ENCODE peak calls at places on chromosomes 12 and 14, in six cellular contexts. F, C, Q, M, Z and D are unnamed samples.
A peak's percentile ranks its signal among the peaks of the same experiment; 100 is the strongest.

GRCh38 chr14:69261761-69262331 is 1.9 kb downstream of the GALNT16 start:
- DNase-seq in F (peak; percentile 71), C (no peak), Q (no peak), M (no peak), Z (no peak), D (no peak)

GRCh38 chr12:108307006-108307405 is 32.1 kb downstream of the CMKLR1 start:
- DNase-seq in F (no peak), C (no peak), Q (no peak), M (no peak), Z (no peak), D (no peak)

GRCh38 chr12:106135781-106136180 is 3.0 kb downstream of the NUAK1 start:
- DNase-seq in F (no peak), C (no peak), Q (no peak), M (no peak), Z (no peak), D (no peak)

GRCh38 chr12:96078281-96078761 is 42.9 kb upstream of the LTA4H start:
- DNase-seq in F (no peak), C (no peak), Q (peak; percentile 54), M (peak; percentile 5), Z (no peak), D (peak; percentile 65)

GRCh38 chr14:31712244-31713127 is 151.3 kb downstream of the NUBPL start:
- DNase-seq in F (no peak), C (no peak), Q (no peak), M (no peak), Z (no peak), D (no peak)

GRCh38 chr14:93085916-93086315 is 29.8 kb downstream of the ITPK1 start:
- DNase-seq in F (peak; percentile 62), C (peak; percentile 36), Q (no peak), M (no peak), Z (no peak), D (no peak)

GRCh38 chr12:43883748-43884147 is 47.9 kb downstream of the TMEM117 start:
- DNase-seq in F (no peak), C (no peak), Q (no peak), M (no peak), Z (no peak), D (no peak)

GRCh38 chr12:123897221-123897620 is 75.4 kb downstream of the CCDC92 start:
- DNase-seq in F (no peak), C (peak; percentile 15), Q (no peak), M (no peak), Z (peak; percentile 55), D (no peak)

GRCh38 chr14:65599375-65599774 is 186.8 kb downstream of the FUT8 start:
- DNase-seq in F (no peak), C (no peak), Q (no peak), M (no peak), Z (no peak), D (no peak)

GRCh38 chr12:14876833-14877232 is 8.8 kb downstream of the MGP start:
- DNase-seq in F (no peak), C (no peak), Q (no peak), M (no peak), Z (no peak), D (no peak)

GRCh38 chr12:76144253-76144564 is 59.7 kb upstream of the NAP1L1 start:
- DNase-seq in F (no peak), C (peak; percentile 43), Q (no peak), M (no peak), Z (no peak), D (no peak)

GRCh38 chr12:15216036-15216889 is 5.0 kb downstream of the RERG start:
- DNase-seq in F (no peak), C (no peak), Q (no peak), M (no peak), Z (no peak), D (no peak)

GRCh38 chr12:80769553-80770140 is 52.9 kb downstream of the MYF5 start:
- DNase-seq in F (no peak), C (no peak), Q (no peak), M (no peak), Z (no peak), D (no peak)

GRCh38 chr14:104970231-104971068 is 7.7 kb downstream of the AHNAK2 start:
- DNase-seq in F (peak; percentile 68), C (peak; percentile 37), Q (peak; percentile 63), M (no peak), Z (peak; percentile 29), D (no peak)

GRCh38 chr14:22387776-22388241 is 201.2 kb downstream of the DAD1 start:
- DNase-seq in F (peak; percentile 31), C (no peak), Q (no peak), M (no peak), Z (no peak), D (no peak)

GRCh38 chr14:26394114-26394855 is 203.5 kb downstream of the NOVA1 start:
- DNase-seq in F (peak; percentile 34), C (peak; percentile 33), Q (no peak), M (no peak), Z (no peak), D (no peak)

GRCh38 chr14:90184094-90184493 is 72.3 kb upstream of the PSMC1 start:
- DNase-seq in F (no peak), C (no peak), Q (no peak), M (no peak), Z (no peak), D (no peak)

GRCh38 chr12:92068441-92068840 is 77.2 kb downstream of the BTG1 start:
- DNase-seq in F (no peak), C (no peak), Q (no peak), M (no peak), Z (no peak), D (no peak)

GRCh38 chr14:106879241-106879640 is 1352.9 kb downstream of the TMEM121 start:
- DNase-seq in F (no peak), C (peak; percentile 63), Q (peak; percentile 71), M (no peak), Z (no peak), D (peak; percentile 75)

GRCh38 chr14:34180428-34180827 is 229.6 kb upstream of the EGLN3 start:
- DNase-seq in F (no peak), C (no peak), Q (no peak), M (no peak), Z (no peak), D (no peak)

GRCh38 chr12:62686938-62687337 is 220.3 kb downstream of the MON2 start:
- DNase-seq in F (no peak), C (no peak), Q (no peak), M (no peak), Z (no peak), D (no peak)

GRCh38 chr12:132227782-132228417 is 83.6 kb downstream of the NOC4L start:
- DNase-seq in F (no peak), C (no peak), Q (no peak), M (no peak), Z (no peak), D (no peak)

GRCh38 chr12:3350432-3350831 is 140.6 kb upstream of the PRMT8 start:
- DNase-seq in F (no peak), C (no peak), Q (no peak), M (no peak), Z (no peak), D (no peak)

GRCh38 chr12:116708826-116709756 is 28.8 kb downstream of the SPRING1 start:
- DNase-seq in F (peak; percentile 51), C (peak; percentile 88), Q (no peak), M (peak; percentile 63), Z (no peak), D (no peak)
- TF ChIP-seq CTCF in F (peak; percentile 58), C (peak; percentile 80), Q (peak; percentile 69), M (no peak), Z (peak; percentile 40), D (peak; percentile 66)

DNA sequence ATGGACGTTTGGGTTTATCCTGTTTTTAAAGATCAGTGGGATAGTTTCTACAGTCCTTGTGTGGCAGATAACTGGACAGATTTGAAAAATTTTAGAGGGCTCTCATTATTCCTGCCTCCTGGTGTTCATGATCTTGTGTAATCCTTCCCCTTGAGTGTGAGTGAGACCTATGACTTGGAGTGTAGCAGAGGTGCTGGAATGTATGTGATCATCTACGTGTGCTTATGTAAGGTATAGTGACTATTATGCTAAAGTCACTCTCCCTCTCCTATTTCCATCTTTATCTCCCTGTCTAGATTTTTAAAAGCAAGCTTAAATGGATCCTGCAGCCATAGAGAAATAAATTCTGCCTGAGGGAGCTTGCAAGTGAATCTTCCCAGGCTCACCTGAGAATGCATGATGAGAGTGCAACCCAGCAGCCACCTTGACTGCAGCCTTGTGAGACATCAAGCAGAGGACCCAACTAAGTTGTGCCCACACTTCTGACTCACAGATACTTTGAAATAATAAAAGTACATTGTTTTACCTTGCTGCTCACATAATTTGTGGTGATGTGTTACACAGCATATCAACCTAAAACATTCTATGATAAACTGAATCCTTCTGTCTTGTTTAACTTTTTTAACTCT is 3.2 kb upstream of the OLR1 start:
- DNase-seq in F (no peak), C (no peak), Q (no peak), M (no peak), Z (no peak), D (no peak)
- H3K27ac ChIP-seq in F (no peak overlapping the region), C (no peak overlapping the region), Q (no peak overlapping the region), M (no peak overlapping the region), Z (no peak overlapping the region), D (no peak overlapping the region)

GRCh38 chr12:47927346-47927745 is 22.6 kb upstream of the VDR start:
- DNase-seq in F (no peak), C (no peak), Q (no peak), M (no peak), Z (no peak), D (no peak)

GRCh38 chr12:47920913-47921312 is 16.1 kb upstream of the VDR start:
- DNase-seq in F (no peak), C (no peak), Q (no peak), M (no peak), Z (no peak), D (no peak)

GRCh38 chr12:47921907-47922306 is 17.1 kb upstream of the VDR start:
- DNase-seq in F (no peak), C (no peak), Q (no peak), M (no peak), Z (no peak), D (no peak)
- TF ChIP-seq CTCF in F (no peak), C (no peak), Q (no peak), M (no peak), Z (no peak), D (no peak)

GRCh38 chr14:101964297-101965144 is at the start of gene DYNC1H1:
- DNase-seq in F (peak; percentile 93), C (peak; percentile 97), Q (peak; percentile 94), M (peak; percentile 91), Z (peak; percentile 83), D (peak; percentile 95)

GRCh38 chr14:101963611-101964296 is 619 bp upstream of the DYNC1H1 start:
- DNase-seq in F (no peak), C (no peak), Q (no peak), M (no peak), Z (no peak), D (no peak)

GRCh38 chr14:101961746-101962502 is 2.4 kb upstream of the DYNC1H1 start:
- DNase-seq in F (no peak), C (no peak), Q (no peak), M (no peak), Z (no peak), D (no peak)

GRCh38 chr14:101962503-101962874 is 1.9 kb upstream of the DYNC1H1 start:
- DNase-seq in F (no peak), C (peak; percentile 97), Q (peak; percentile 72), M (no peak), Z (peak; percentile 74), D (peak; percentile 80)

GRCh38 chr14:101963052-101963451 is 1.3 kb upstream of the DYNC1H1 start:
- DNase-seq in F (no peak), C (peak; percentile 92), Q (no peak), M (no peak), Z (no peak), D (no peak)
- H3K27ac ChIP-seq in F (no peak overlapping the region), C (peak overlapping the region; percentile 94), Q (no peak overlapping the region), M (no peak overlapping the region), Z (peak overlapping the region; percentile 39), D (no peak overlapping the region)